ENCODE peak calls at places on chromosomes 6 and 20, in six cellular contexts. V, P, E, H, I and Z are unnamed samples.

GRCh38 chr6:43089874-43090556 is 13.9 kb downstream of the PTK7 start:
- DNase-seq in V (no peak), P (no peak), E (peak), H (no peak), I (no peak), Z (no peak)

GRCh38 chr6:13278991-13279390 is 49.3 kb downstream of the TBC1D7 start:
- DNase-seq in V (no peak), P (no peak), E (no peak), H (no peak), I (no peak), Z (no peak)

GRCh38 chr6:82951935-82952334 is 113.7 kb downstream of the UBE3D start:
- DNase-seq in V (no peak), P (no peak), E (no peak), H (no peak), I (no peak), Z (no peak)

GRCh38 chr6:44238687-44239350 is 8.1 kb upstream of the HSP90AB1 start:
- DNase-seq in V (no peak), P (no peak), E (no peak), H (no peak), I (no peak), Z (no peak)

GRCh38 chr6:1970151-1970561 is 275.2 kb downstream of the GMDS start:
- DNase-seq in V (no peak), P (no peak), E (no peak), H (no peak), I (no peak), Z (no peak)

GRCh38 chr6:105370316-105370715 is 32.6 kb downstream of the PREP start:
- DNase-seq in V (no peak), P (no peak), E (no peak), H (no peak), I (no peak), Z (no peak)

GRCh38 chr6:43913388-43914271 is 143.6 kb downstream of the VEGFA start:
- DNase-seq in V (no peak), P (no peak), E (no peak), H (no peak), I (peak), Z (no peak)

GRCh38 chr20:1934578-1935573 is 39.7 kb downstream of the SIRPA start:
- DNase-seq in V (no peak), P (no peak), E (no peak), H (no peak), I (no peak), Z (no peak)

GRCh38 chr6:131255911-131256310 is 120.6 kb downstream of the AKAP7 start:
- DNase-seq in V (no peak), P (no peak), E (no peak), H (no peak), I (no peak), Z (no peak)

GRCh38 chr6:37432916-37433656 is at the start of gene CMTR1:
- DNase-seq in V (peak), P (peak), E (peak), H (peak), I (peak), Z (peak)

GRCh38 chr20:33674294-33675126 is at the start of gene NECAB3:
- DNase-seq in V (peak), P (peak), E (peak), H (peak), I (peak), Z (no peak)

GRCh38 chr20:49874601-49875116 is 40.7 kb downstream of the SPATA2 start:
- DNase-seq in V (no peak), P (no peak), E (no peak), H (no peak), I (no peak), Z (no peak)

GRCh38 chr20:43955244-43956191 is 40.9 kb downstream of the TOX2 start:
- DNase-seq in V (peak), P (no peak), E (no peak), H (no peak), I (peak), Z (peak)